ENCODE peak calls at places on chromosomes 7 and 10, in eight cellular contexts. V is body of pancreas, C is thoracic aorta, X is psoas muscle, B is spleen, G is PC-9, Y is testis, J is osteoblast. I is an unnamed sample. For H3K4me1, the result is how much of the 10 kb centered on the place peaks cover.

GRCh38 chr10:14774214-14774580 is 500 bp downstream of the FAM107B start:
- DNase-seq in G (no peak), V (no peak), J (no peak), Y (no peak), C (no peak), X (no peak), B (no peak), I (no peak)

GRCh38 chr7:128176696-128177095 is 64.4 kb upstream of the LEP start:
- DNase-seq in C (no peak), V (no peak), G (peak), X (no peak), J (peak), B (no peak), Y (no peak), I (no peak)

GRCh38 chr10:63414481-63415260 is 51.1 kb downstream of the JMJD1C start:
- DNase-seq in J (no peak), Y (no peak), G (no peak), V (no peak), C (no peak), B (no peak), X (no peak), I (no peak)

GRCh38 chr7:131538071-131538790 is 18.2 kb downstream of the PODXL start:
- DNase-seq in X (no peak), V (peak), B (peak), J (peak), G (peak), C (no peak), Y (no peak), I (no peak)

GRCh38 chr10:86944471-86944870 is 12.9 kb downstream of the MMRN2 start:
- DNase-seq in X (no peak), V (no peak), B (no peak), Y (no peak), C (no peak), J (peak), G (peak), I (no peak)

GRCh38 chr10:77471069-77471536 is 166.5 kb downstream of the KCNMA1 start:
- DNase-seq in G (no peak), X (no peak), Y (no peak), J (no peak), V (no peak), B (no peak), C (no peak), I (no peak)

GRCh38 chr7:127905491-127906330 is 125.5 kb downstream of the LRRC4 start:
- DNase-seq in C (no peak), J (peak), B (no peak), V (no peak), Y (no peak), X (no peak), G (peak), I (no peak)

GRCh38 chr7:128020161-128020560 is 11.1 kb downstream of the LRRC4 start:
- DNase-seq in G (no peak), X (no peak), B (no peak), Y (no peak), V (no peak), C (no peak), J (no peak), I (no peak)

GRCh38 chr10:72263613-72264241 is 10.0 kb upstream of the DDIT4 start:
- DNase-seq in V (peak), X (no peak), J (no peak), Y (no peak), G (peak), B (no peak), C (no peak), I (peak)

GRCh38 chr7:65239707-65240352 is 133.8 kb upstream of the ZNF92 start:
- DNase-seq in X (no peak), B (no peak), C (no peak), J (peak), Y (peak), G (no peak), V (peak), I (peak)

GRCh38 chr7:43636093-43636492 is 53.2 kb downstream of the STK17A start:
- DNase-seq in B (no peak), G (no peak), X (no peak), C (no peak), V (peak), J (no peak), Y (no peak), I (peak)

GRCh38 chr10:78783753-78784152 is 285.0 kb upstream of the ZMIZ1 start:
- DNase-seq in Y (no peak), G (no peak), C (no peak), V (no peak), J (no peak), X (no peak), B (peak), I (no peak)

GRCh38 chr10:4130685-4131084 is 345.7 kb upstream of the KLF6 start:
- DNase-seq in X (no peak), Y (no peak), B (no peak), C (no peak), V (no peak), J (no peak), G (no peak), I (no peak)

GRCh38 chr7:144391823-144392255 is 11.7 kb downstream of the NOBOX start:
- DNase-seq in V (no peak), X (no peak), B (no peak), G (no peak), J (peak), C (no peak), Y (no peak), I (no peak)

GRCh38 chr7:152893801-152894294 is 134.3 kb downstream of the ACTR3B start:
- DNase-seq in J (peak), C (no peak), Y (no peak), G (no peak), V (no peak), B (no peak), X (no peak), I (no peak)

GRCh38 chr7:133051066-133051465 is 30.8 kb downstream of the CHCHD3 start:
- DNase-seq in Y (peak), X (no peak), C (no peak), J (peak), V (no peak), G (no peak), B (no peak), I (no peak)

GRCh38 chr10:83397806-83398205 is 741.5 kb upstream of the GHITM start:
- DNase-seq in C (no peak), X (no peak), B (no peak), V (no peak), G (no peak), J (no peak), Y (no peak), I (no peak)

GRCh38 chr10:17454181-17454800 is at the start of gene ST8SIA6:
- DNase-seq in J (peak), G (no peak), B (peak), Y (peak), X (peak), C (no peak), V (peak), I (peak)

DNA sequence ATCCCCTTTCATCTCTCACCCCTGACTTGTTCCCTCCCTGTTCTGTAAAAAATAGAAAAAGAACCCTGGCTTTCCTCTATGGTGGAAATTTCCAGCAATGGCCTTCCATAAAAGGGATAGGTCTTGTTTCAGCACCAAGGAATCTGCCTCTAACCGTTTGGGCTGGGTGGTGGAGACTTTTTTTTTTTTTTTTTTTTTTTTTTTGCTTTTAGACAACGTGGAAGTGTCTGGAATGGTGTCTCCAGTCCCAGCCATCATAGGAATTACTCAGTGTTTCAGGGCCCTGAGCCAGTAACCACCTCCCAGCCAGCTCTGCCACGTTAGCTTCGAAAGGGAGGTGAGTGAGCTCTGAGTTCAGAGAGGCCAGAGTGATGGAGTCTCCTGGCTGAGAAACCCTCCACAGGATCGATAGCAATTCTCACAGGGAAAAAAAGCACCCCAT is 97.3 kb upstream of the COL1A2 start:
- DNase-seq in J (peak), Y (peak), B (no peak), V (peak), X (peak), C (peak), G (no peak), I (no peak)
- H3K4me1 ChIP-seq in J (half or more), Y (half or more), B (under half), V (under half), X (under half), C (under half), G (under half), I (under half)

GRCh38 chr7:94296886-94297285 is 97.8 kb upstream of the COL1A2 start:
- DNase-seq in V (no peak), B (no peak), X (no peak), C (no peak), G (no peak), J (no peak), Y (no peak), I (no peak)
- H3K4me1 ChIP-seq in V (under half), B (under half), X (under half), C (under half), G (under half), J (half or more), Y (under half), I (under half)

GRCh38 chr10:69124558-69125121 is 662 bp downstream of the VPS26A start:
- DNase-seq in V (peak), X (peak), G (peak), Y (peak), B (peak), C (no peak), J (peak), I (peak)

GRCh38 chr10:69123747-69124557 is at the start of gene VPS26A:
- DNase-seq in B (peak), J (peak), G (peak), Y (peak), X (peak), V (peak), C (peak), I (peak)

GRCh38 chr10:69123306-69123746 is 652 bp upstream of the VPS26A start:
- DNase-seq in J (peak), V (no peak), C (peak), Y (peak), B (no peak), X (no peak), G (peak), I (no peak)

GRCh38 chr10:69130251-69130650 is 6.3 kb downstream of the VPS26A start:
- DNase-seq in B (no peak), G (no peak), X (no peak), Y (no peak), V (no peak), C (no peak), J (no peak), I (no peak)

GRCh38 chr10:69125554-69125953 is 1.6 kb downstream of the VPS26A start:
- DNase-seq in B (no peak), Y (no peak), J (peak), X (no peak), C (no peak), G (no peak), V (no peak), I (no peak)
- H3K4me1 ChIP-seq in B (half or more), Y (under half), J (under half), X (under half), C (under half), G (under half), V (under half), I (under half)

GRCh38 chr7:2640858-2641257 is 9.1 kb downstream of the TTYH3 start:
- DNase-seq in V (no peak), J (no peak), Y (no peak), X (no peak), B (no peak), C (no peak), G (no peak), I (no peak)

GRCh38 chr7:2638224-2638991 is 6.6 kb downstream of the TTYH3 start:
- DNase-seq in J (peak), C (no peak), B (peak), V (peak), G (no peak), Y (peak), X (peak), I (no peak)

GRCh38 chr7:2639994-2640830 is 8.4 kb downstream of the TTYH3 start:
- DNase-seq in J (no peak), G (no peak), B (peak), V (peak), C (no peak), Y (no peak), X (peak), I (no peak)

GRCh38 chr7:2637505-2638223 is 5.9 kb downstream of the TTYH3 start:
- DNase-seq in B (peak), Y (peak), X (peak), V (no peak), C (no peak), G (no peak), J (no peak), I (peak)

GRCh38 chr7:2639151-2639993 is 7.6 kb downstream of the TTYH3 start:
- DNase-seq in B (peak), V (no peak), C (no peak), G (no peak), X (no peak), Y (no peak), J (no peak), I (no peak)
- H3K4me1 ChIP-seq in B (half or more), V (half or more), C (half or more), G (under half), X (under half), Y (half or more), J (under half), I (half or more)

DNA sequence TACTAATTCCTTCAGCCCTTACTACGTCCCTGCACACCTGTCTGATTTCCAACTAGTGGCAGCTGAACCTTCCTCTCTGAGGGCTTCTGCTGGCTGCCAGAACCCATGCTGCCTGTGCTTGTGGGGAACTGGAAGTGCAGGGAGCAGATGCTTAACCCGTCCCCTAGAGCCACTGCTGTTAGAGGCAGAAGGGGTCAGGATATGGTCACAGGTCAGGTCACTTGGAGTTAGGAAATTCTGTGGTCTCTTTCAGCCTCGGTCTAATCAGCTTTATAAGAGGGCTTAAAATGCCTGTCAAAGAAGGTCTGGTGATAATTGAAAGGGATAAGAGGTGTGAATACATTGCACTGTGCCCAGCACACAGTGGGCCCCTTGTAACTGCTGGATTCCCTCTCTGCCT is 82.0 kb downstream of the PLPP4 start:
- DNase-seq in X (no peak), G (no peak), Y (no peak), J (no peak), B (no peak), V (no peak), C (no peak), I (no peak)
- H3K4me1 ChIP-seq in X (under half), G (under half), Y (under half), J (under half), B (under half), V (under half), C (under half), I (under half)

GRCh38 chr7:38154274-38154673 is 23.8 kb upstream of the STARD3NL start:
- DNase-seq in V (no peak), G (no peak), J (no peak), B (no peak), C (no peak), Y (no peak), X (no peak), I (no peak)
- H3K4me1 ChIP-seq in V (under half), G (under half), J (under half), B (under half), C (under half), Y (under half), X (under half), I (under half)

GRCh38 chr7:30322656-30323355 is 38.4 kb downstream of the ZNRF2 start:
- DNase-seq in B (no peak), G (peak), Y (no peak), C (no peak), X (no peak), V (no peak), J (no peak), I (no peak)

GRCh38 chr7:30321089-30321991 is 36.9 kb downstream of the ZNRF2 start:
- DNase-seq in G (no peak), J (no peak), B (no peak), V (no peak), X (no peak), Y (no peak), C (no peak), I (no peak)

GRCh38 chr7:30315589-30315988 is 31.2 kb downstream of the ZNRF2 start:
- DNase-seq in V (no peak), G (no peak), C (no peak), J (no peak), X (no peak), Y (no peak), B (no peak), I (no peak)

GRCh38 chr7:30321992-30322637 is 37.7 kb downstream of the ZNRF2 start:
- DNase-seq in Y (no peak), V (no peak), X (no peak), B (no peak), C (no peak), G (no peak), J (no peak), I (no peak)

DNA sequence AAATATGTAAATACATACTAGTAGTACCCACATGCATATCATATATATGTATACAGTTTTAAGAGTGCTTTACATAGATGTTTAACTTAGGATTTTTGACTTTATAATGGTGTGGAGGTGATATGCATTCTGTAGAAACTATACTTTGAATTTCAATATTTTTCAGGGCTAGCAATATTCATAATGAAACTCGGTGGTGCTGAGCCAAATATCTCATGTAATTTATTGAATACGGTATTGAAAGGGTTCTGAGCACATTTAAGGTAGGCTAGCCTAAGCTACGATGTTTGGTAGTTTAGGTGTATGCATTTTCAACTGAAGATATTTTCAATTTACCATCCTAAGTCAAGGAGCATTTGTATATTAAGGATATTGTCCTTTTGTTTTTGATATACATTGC is 36.0 kb downstream of the ZNRF2 start:
- DNase-seq in B (no peak), C (no peak), X (no peak), J (no peak), Y (no peak), V (no peak), G (no peak), I (no peak)
- H3K4me1 ChIP-seq in B (half or more), C (under half), X (under half), J (under half), Y (under half), V (under half), G (under half), I (under half)

DNA sequence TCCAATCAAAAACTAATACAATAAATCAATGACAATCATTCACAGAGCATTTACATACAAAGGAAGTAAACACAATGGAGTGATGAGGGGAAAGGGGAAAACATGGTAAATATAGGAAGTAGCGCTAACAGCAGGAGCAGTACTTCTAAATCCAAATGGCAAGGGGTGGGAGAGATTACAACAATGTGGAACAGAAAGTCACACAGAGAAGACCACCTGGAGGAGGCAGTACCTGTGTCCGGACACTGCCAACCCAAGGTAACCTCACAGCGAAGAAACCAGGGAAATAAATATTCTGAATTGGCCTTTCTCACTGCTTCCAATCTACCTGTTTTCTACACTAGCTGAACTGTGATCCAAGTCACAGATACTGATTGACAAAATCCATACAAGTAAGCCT is 58.2 kb downstream of the ABI1 start:
- DNase-seq in X (no peak), J (no peak), B (no peak), Y (no peak), G (no peak), V (no peak), C (no peak), I (no peak)
- H3K4me1 ChIP-seq in X (under half), J (under half), B (half or more), Y (under half), G (under half), V (under half), C (under half), I (half or more)